ENCODE peak calls at places on chromosomes 13 and 19, in seven cellular contexts. C is aorta; R is nucleus accumbens; Y is T-helper 1 cell; N is A172; G is activated CD4-positive, CD25-positive, alpha-beta regulatory T cell; L is HFF-Myc. Q is an unnamed sample.

GRCh38 chr19:4660181-4660791 is 9.9 kb downstream of the MYDGF start:
- DNase-seq in C (no peak), R (no peak), Y (no peak), N (peak), G (no peak), L (no peak), Q (no peak)

GRCh38 chr13:40895715-40896184 is 106.3 kb downstream of the SLC25A15 start:
- DNase-seq in C (no peak), R (no peak), Y (no peak), N (no peak), G (no peak), L (no peak), Q (no peak)

GRCh38 chr13:90618133-90618532 is 729.4 kb upstream of the MIR17HG start:
- DNase-seq in C (no peak), R (no peak), Y (no peak), N (no peak), G (no peak), L (no peak), Q (no peak)

GRCh38 chr13:72716776-72717175 is 10.7 kb downstream of the MZT1 start:
- DNase-seq in C (no peak), R (no peak), Y (no peak), N (no peak), G (no peak), L (no peak), Q (no peak)

GRCh38 chr13:105545811-105546210 is 989.7 kb downstream of the EFNB2 start:
- DNase-seq in C (no peak), R (no peak), Y (no peak), N (no peak), G (no peak), L (no peak), Q (no peak)

GRCh38 chr13:42086582-42086981 is 38.1 kb downstream of the DGKH start:
- DNase-seq in C (no peak), R (no peak), Y (no peak), N (no peak), G (no peak), L (no peak), Q (no peak)

GRCh38 chr19:17376935-17377600 is at the start of gene PLVAP:
- DNase-seq in C (no peak), R (no peak), Y (no peak), N (no peak), G (no peak), L (no peak), Q (no peak)

GRCh38 chr13:106449096-106449495 is 86.4 kb downstream of the EFNB2 start:
- DNase-seq in C (no peak), R (no peak), Y (no peak), N (no peak), G (no peak), L (no peak), Q (no peak)

GRCh38 chr19:49430678-49431329 is 5.6 kb downstream of the GFY start:
- DNase-seq in C (no peak), R (no peak), Y (peak), N (no peak), G (no peak), L (no peak), Q (no peak)

GRCh38 chr13:111006508-111007031 is 91.7 kb upstream of the ANKRD10 start:
- DNase-seq in C (peak), R (no peak), Y (no peak), N (peak), G (no peak), L (no peak), Q (no peak)

GRCh38 chr13:36919206-36919832 is 719 bp downstream of the SMAD9 start:
- DNase-seq in C (peak), R (peak), Y (no peak), N (peak), G (no peak), L (no peak), Q (no peak)

GRCh38 chr19:5237939-5238480 is 102.6 kb downstream of the PTPRS start:
- DNase-seq in C (no peak), R (no peak), Y (no peak), N (no peak), G (no peak), L (no peak), Q (no peak)

GRCh38 chr13:113176292-113176691 is 17.8 kb downstream of the PROZ start:
- DNase-seq in C (peak), R (no peak), Y (peak), N (no peak), G (no peak), L (no peak), Q (peak)

GRCh38 chr19:934865-935422 is 9.1 kb downstream of the ARID3A start:
- DNase-seq in C (peak), R (peak), Y (no peak), N (peak), G (no peak), L (peak), Q (no peak)

GRCh38 chr19:54388001-54388802 is 23.5 kb upstream of the LAIR1 start:
- DNase-seq in C (peak), R (no peak), Y (peak), N (no peak), G (peak), L (no peak), Q (no peak)

GRCh38 chr13:110150384-110151091 is 156.4 kb downstream of the COL4A1 start:
- DNase-seq in C (no peak), R (no peak), Y (no peak), N (no peak), G (no peak), L (no peak), Q (no peak)

GRCh38 chr13:46158222-46158621 is 23.8 kb downstream of the LCP1 start:
- DNase-seq in C (no peak), R (no peak), Y (no peak), N (no peak), G (no peak), L (no peak), Q (no peak)

GRCh38 chr19:7197169-7197759 is 97.0 kb downstream of the INSR start:
- DNase-seq in C (peak), R (peak), Y (peak), N (peak), G (peak), L (peak), Q (peak)

GRCh38 chr13:83065136-83065535 is 817.1 kb downstream of the SLITRK1 start:
- DNase-seq in C (peak), R (no peak), Y (no peak), N (peak), G (no peak), L (no peak), Q (no peak)

GRCh38 chr19:42402376-42403116 is 12.4 kb upstream of the CNFN start:
- DNase-seq in C (no peak), R (no peak), Y (no peak), N (no peak), G (no peak), L (no peak), Q (no peak)

GRCh38 chr19:11982526-11982925 is 17.7 kb downstream of the ZNF763 start:
- DNase-seq in C (no peak), R (no peak), Y (no peak), N (peak), G (no peak), L (no peak), Q (no peak)

GRCh38 chr19:46546194-46546896 is 50.7 kb upstream of the PNMA8B start:
- DNase-seq in C (no peak), R (no peak), Y (peak), N (peak), G (no peak), L (no peak), Q (no peak)

GRCh38 chr13:77544365-77544764 is 8.9 kb downstream of the SCEL start:
- DNase-seq in C (peak), R (no peak), Y (no peak), N (no peak), G (no peak), L (no peak), Q (no peak)

GRCh38 chr13:48783181-48783630 is 129.5 kb downstream of the CYSLTR2 start:
- DNase-seq in C (peak), R (no peak), Y (no peak), N (peak), G (no peak), L (peak), Q (no peak)

GRCh38 chr19:37251308-37252229 is 33.6 kb downstream of the ZNF383 start:
- DNase-seq in C (peak), R (peak), Y (peak), N (peak), G (no peak), L (peak), Q (no peak)

GRCh38 chr19:40621966-40622772 is 21.0 kb downstream of the LTBP4 start:
- DNase-seq in C (no peak), R (no peak), Y (no peak), N (no peak), G (no peak), L (no peak), Q (no peak)

GRCh38 chr19:34651747-34652146 is 25.2 kb downstream of the SCGB2B2 start:
- DNase-seq in C (no peak), R (no peak), Y (no peak), N (no peak), G (no peak), L (no peak), Q (no peak)

GRCh38 chr13:49253997-49254396 is 6.3 kb downstream of the CDADC1 start:
- DNase-seq in C (no peak), R (no peak), Y (peak), N (no peak), G (no peak), L (no peak), Q (no peak)

GRCh38 chr13:45362939-45363338 is 22.0 kb upstream of the TPT1 start:
- DNase-seq in C (no peak), R (no peak), Y (peak), N (no peak), G (no peak), L (no peak), Q (no peak)

Q was measured in activated naive CD4-positive, alpha-beta T cell.